ENCODE peak calls at places on chromosomes 2 and 18, in six cellular contexts. N is activated CD4-positive, alpha-beta T cell treated with anti-CD3 and anti-CD28 coated beads for 36 hours; Y is HTR-8/SVneo; P is lower lobe of right lung; C is A549; M is EL. D is an unnamed sample.

GRCh38 chr2:161676902-161677496 is 52.8 kb downstream of the SLC4A10 start:
- DNase-seq in M (no peak), C (no peak), P (no peak), N (no peak), Y (no peak), D (no peak)

GRCh38 chr2:59301466-59302402 is 1060.6 kb upstream of the FANCL start:
- DNase-seq in N (peak), M (peak), P (no peak), C (peak), Y (peak), D (peak)

GRCh38 chr2:207253946-207254345 is 88.2 kb upstream of the KLF7 start:
- DNase-seq in P (no peak), M (peak), C (peak), Y (peak), N (no peak), D (peak)

GRCh38 chr2:188957646-188958045 is 16.5 kb upstream of the COL3A1 start:
- DNase-seq in N (no peak), Y (no peak), C (no peak), M (no peak), P (no peak), D (no peak)

GRCh38 chr18:36635414-36636096 is 193.2 kb downstream of the TPGS2 start:
- DNase-seq in N (no peak), C (no peak), M (no peak), Y (no peak), P (no peak), D (no peak)

GRCh38 chr2:145715601-145716000 is 1195.7 kb upstream of the ZEB2 start:
- DNase-seq in Y (no peak), P (no peak), N (no peak), C (no peak), M (peak), D (no peak)

GRCh38 chr2:240919161-240919781 is 13.1 kb downstream of the CROCC2 start:
- DNase-seq in M (no peak), Y (no peak), P (no peak), N (peak), C (no peak), D (peak)

GRCh38 chr2:234193977-234194563 is 143.6 kb downstream of the SPP2 start:
- DNase-seq in N (no peak), Y (no peak), M (no peak), C (peak), P (no peak), D (no peak)

GRCh38 chr2:111919794-111920608 is 21.6 kb downstream of the MERTK start:
- DNase-seq in C (no peak), M (peak), N (no peak), P (peak), Y (no peak), D (peak)

GRCh38 chr2:119352357-119352756 is 14.3 kb downstream of the C2orf76 start:
- DNase-seq in C (no peak), P (no peak), Y (no peak), M (no peak), N (no peak), D (no peak)

GRCh38 chr2:241966671-241967070 is 97.1 kb downstream of the RTP5 start:
- DNase-seq in P (no peak), M (peak), C (no peak), N (peak), Y (no peak), D (no peak)

GRCh38 chr18:2036136-2036535 is 535.2 kb downstream of the METTL4 start:
- DNase-seq in M (peak), N (no peak), P (no peak), C (no peak), Y (peak), D (no peak)

GRCh38 chr2:148814853-148815419 is 60.1 kb upstream of the KIF5C start:
- DNase-seq in P (no peak), C (no peak), M (peak), N (no peak), Y (no peak), D (no peak)

GRCh38 chr2:217695033-217695520 is 307.7 kb downstream of the TNS1 start:
- DNase-seq in C (no peak), P (no peak), N (no peak), M (peak), Y (peak), D (peak)

GRCh38 chr2:129135017-129135416 is 816.3 kb upstream of the HS6ST1 start:
- DNase-seq in C (no peak), Y (no peak), P (no peak), N (no peak), M (no peak), D (no peak)

GRCh38 chr2:189305291-189305943 is 125.9 kb upstream of the COL5A2 start:
- DNase-seq in C (peak), N (no peak), M (peak), P (no peak), Y (no peak), D (no peak)

GRCh38 chr2:215624423-215624829 is 188.6 kb upstream of the FN1 start:
- DNase-seq in P (peak), C (peak), N (no peak), Y (no peak), M (peak), D (no peak)

GRCh38 chr2:196758474-196759377 is 40.8 kb downstream of the GTF3C3 start:
- DNase-seq in P (no peak), C (peak), N (no peak), M (peak), Y (no peak), D (no peak)

GRCh38 chr2:201308914-201309313 is 48.2 kb downstream of the FLACC1 start:
- DNase-seq in M (no peak), P (no peak), Y (no peak), C (no peak), N (no peak), D (no peak)

GRCh38 chr2:120231974-120232635 is 8.9 kb upstream of the TMEM185B start:
- DNase-seq in N (peak), M (no peak), P (no peak), Y (no peak), C (no peak), D (peak)

GRCh38 chr2:95389256-95390119 is 13.0 kb upstream of the FAHD2A start:
- DNase-seq in M (peak), C (peak), N (peak), Y (peak), P (no peak), D (peak)

GRCh38 chr2:64781991-64782390 is 128.3 kb upstream of the SERTAD2 start:
- DNase-seq in P (no peak), M (peak), Y (no peak), N (no peak), C (no peak), D (no peak)

GRCh38 chr18:10274327-10274726 is 180.1 kb upstream of the APCDD1 start:
- DNase-seq in N (no peak), M (peak), C (no peak), P (no peak), Y (no peak), D (no peak)

GRCh38 chr2:240876475-240877251 is 8.0 kb downstream of the AGXT start:
- DNase-seq in M (no peak), C (no peak), N (no peak), P (peak), Y (no peak), D (no peak)

GRCh38 chr2:240620149-240620731 is 5.0 kb upstream of the GPR35 start:
- DNase-seq in C (no peak), P (peak), N (peak), M (no peak), Y (no peak), D (no peak)

GRCh38 chr2:70385966-70386595 is 84.2 kb upstream of the FAM136A start:
- DNase-seq in M (peak), P (no peak), Y (no peak), N (no peak), C (no peak), D (peak)

GRCh38 chr18:44325903-44326650 is 354.6 kb upstream of the SETBP1 start:
- DNase-seq in Y (no peak), N (peak), P (no peak), M (peak), C (peak), D (peak)

GRCh38 chr18:27713037-27713726 is 463.7 kb downstream of the CDH2 start:
- DNase-seq in N (no peak), M (no peak), C (no peak), Y (no peak), P (no peak), D (no peak)

GRCh38 chr2:69779258-69779989 is 37.5 kb downstream of the ANXA4 start:
- DNase-seq in N (no peak), P (no peak), M (peak), Y (peak), C (peak), D (no peak)

GRCh38 chr2:168336786-168337388 is 89.5 kb upstream of the STK39 start:
- DNase-seq in C (peak), M (no peak), N (peak), Y (no peak), P (peak), D (peak)

GRCh38 chr2:46438102-46438501 is 41.3 kb upstream of the TMEM247 start:
- DNase-seq in P (no peak), M (no peak), Y (no peak), C (no peak), N (no peak), D (no peak)

GRCh38 chr2:96082211-96083063 is 33.9 kb downstream of the ADRA2B start:
- DNase-seq in Y (no peak), M (no peak), P (peak), C (no peak), N (no peak), D (no peak)

GRCh38 chr2:241878007-241878970 is 8.8 kb downstream of the RTP5 start:
- DNase-seq in M (peak), P (peak), C (peak), N (peak), Y (peak), D (peak)